ENCODE peak calls at places on chromosomes 13 and 19, in five cellular contexts. C is breast epithelium, E is spleen, T is tibial nerve, W is adrenal gland. K is an unnamed sample.
A peak's percentile ranks its signal among the peaks of the same experiment; 100 is the strongest.

GRCh38 chr19:9828551-9829063 is 889 bp downstream of the UBL5 start:
- DNase-seq in C (no peak), E (no peak), T (no peak), W (no peak), K (no peak)

GRCh38 chr19:1826557-1827521 is 14.8 kb upstream of the ATP8B3 start:
- DNase-seq in C (no peak), E (no peak), T (no peak), W (peak; percentile 79), K (no peak)

GRCh38 chr13:111326981-111327642 is 6.7 kb downstream of the TEX29 start:
- DNase-seq in C (no peak), E (peak; percentile 67), T (no peak), W (no peak), K (no peak)

GRCh38 chr19:1855828-1856255 is 7.5 kb downstream of the KLF16 start:
- DNase-seq in C (no peak), E (peak; percentile 87), T (no peak), W (no peak), K (no peak)

GRCh38 chr13:86324191-86324590 is 525.0 kb upstream of the SLITRK6 start:
- DNase-seq in C (no peak), E (no peak), T (no peak), W (no peak), K (no peak)

GRCh38 chr13:76677047-76677446 is 209.2 kb downstream of the KCTD12 start:
- DNase-seq in C (no peak), E (no peak), T (peak; percentile 37), W (peak; percentile 19), K (no peak)

GRCh38 chr19:32303193-32303592 is 42.2 kb upstream of the ZNF507 start:
- DNase-seq in C (no peak), E (no peak), T (no peak), W (no peak), K (no peak)

GRCh38 chr13:94987869-94988268 is 275.5 kb upstream of the SOX21 start:
- DNase-seq in C (no peak), E (no peak), T (no peak), W (no peak), K (no peak)

GRCh38 chr13:106797081-106797640 is 229.2 kb upstream of the ARGLU1 start:
- DNase-seq in C (no peak), E (no peak), T (no peak), W (no peak), K (no peak)

GRCh38 chr19:45591004-45591637 is 6.5 kb upstream of the OPA3 start:
- DNase-seq in C (no peak), E (peak; percentile 89), T (no peak), W (peak; percentile 46), K (no peak)

GRCh38 chr19:33659835-33660234 is 38.1 kb downstream of the CHST8 start:
- DNase-seq in C (no peak), E (no peak), T (no peak), W (no peak), K (no peak)

GRCh38 chr19:33649919-33650305 is 28.2 kb downstream of the CHST8 start:
- DNase-seq in C (no peak), E (no peak), T (no peak), W (no peak), K (no peak)

GRCh38 chr19:33660426-33661160 is 38.8 kb downstream of the CHST8 start:
- DNase-seq in C (no peak), E (no peak), T (no peak), W (no peak), K (no peak)

GRCh38 chr19:33654840-33655508 is 33.2 kb downstream of the CHST8 start:
- DNase-seq in C (no peak), E (peak; percentile 22), T (no peak), W (no peak), K (no peak)
- TF ChIP-seq POLR2A in C (no peak), E (no peak), T (no peak), W (no peak), K (no peak)

DNA sequence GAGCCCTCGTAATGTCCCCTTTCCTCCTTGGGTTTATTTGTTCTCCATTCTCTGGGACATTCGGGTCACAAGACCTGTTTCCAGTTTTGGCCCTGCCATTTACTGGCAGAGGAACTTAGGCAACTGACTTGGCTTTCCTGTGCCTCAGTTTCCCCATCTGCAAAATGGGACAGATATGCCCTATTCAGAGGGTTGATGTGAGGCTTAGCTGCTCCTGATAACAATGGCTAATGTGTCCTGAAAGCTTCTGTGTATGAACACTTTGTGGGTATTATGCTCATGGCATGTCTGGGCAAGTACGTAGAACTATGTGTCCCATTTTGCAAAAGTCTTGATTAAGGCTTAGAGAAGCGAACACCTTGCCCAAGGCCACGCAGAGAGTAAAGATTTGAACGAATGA is 1.0 kb downstream of the ZNF524 start:
- DNase-seq in C (no peak), E (no peak), T (no peak), W (no peak), K (no peak)
- TF ChIP-seq POLR2A in C (no peak), E (no peak), T (no peak), W (no peak), K (no peak)

DNA sequence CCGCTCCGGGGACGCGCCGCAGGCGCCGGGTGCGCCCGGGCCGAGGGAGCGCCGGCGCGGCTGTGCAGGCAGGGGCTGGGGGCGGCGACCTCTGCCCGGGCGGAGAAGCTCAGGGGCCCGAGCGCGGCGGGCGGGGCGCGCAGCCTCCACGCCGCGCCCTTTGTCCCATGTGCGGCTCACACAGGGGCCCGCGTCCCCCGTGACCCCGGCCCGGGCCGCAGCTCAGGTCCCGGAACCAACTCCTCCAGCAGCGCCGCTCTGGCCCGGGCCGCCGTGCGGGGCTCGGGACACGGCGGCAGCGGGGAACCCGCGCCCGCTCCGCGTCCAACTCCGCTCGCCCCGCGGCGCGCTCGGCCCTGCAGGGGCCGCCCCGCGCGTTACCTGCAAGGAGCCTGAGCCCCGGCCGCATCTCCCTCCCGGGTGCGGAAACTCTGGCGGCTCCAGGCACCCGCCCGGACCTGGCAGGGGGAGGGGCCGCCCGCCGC is at the start of gene TMTC4:
- DNase-seq in C (no peak), E (no peak), T (no peak), W (no peak), K (no peak)
- TF ChIP-seq POLR2A in C (no peak), E (no peak), T (no peak), W (no peak), K (no peak)

GRCh38 chr13:42575938-42576337 is 2.0 kb downstream of the TNFSF11 start:
- DNase-seq in C (no peak), E (no peak), T (no peak), W (no peak), K (no peak)
- TF ChIP-seq POLR2A in C (no peak), E (no peak), T (no peak), W (no peak), K (no peak)

GRCh38 chr13:33677215-33677614 is 140.7 kb upstream of the RFC3 start:
- DNase-seq in C (no peak), E (no peak), T (no peak), W (no peak), K (no peak)

GRCh38 chr13:33679658-33680012 is 138.3 kb upstream of the RFC3 start:
- DNase-seq in C (no peak), E (no peak), T (no peak), W (no peak), K (no peak)

GRCh38 chr13:33678084-33678483 is 139.9 kb upstream of the RFC3 start:
- DNase-seq in C (no peak), E (no peak), T (no peak), W (no peak), K (no peak)

GRCh38 chr13:33676700-33677048 is 141.3 kb upstream of the RFC3 start:
- DNase-seq in C (peak; percentile 69), E (no peak), T (no peak), W (peak; percentile 71), K (peak; percentile 26)

GRCh38 chr13:33678906-33679657 is 138.9 kb upstream of the RFC3 start:
- DNase-seq in C (peak; percentile 45), E (peak; percentile 84), T (peak; percentile 25), W (peak; percentile 67), K (peak; percentile 38)
- TF ChIP-seq POLR2A in C (no peak), E (no peak), T (no peak), W (no peak), K (no peak)

K was measured in H54.